ENCODE peak calls at places on chromosomes 12 and 14, in nine cellular contexts. One of them, this sample, is unnamed. For H3K4me1, the result is how much of the 10 kb centered on the place peaks cover.

GRCh38 chr12:65828711-65829339 is 4.5 kb downstream of the HMGA2 start:
- DNase-seq in Karpas-422: no peak
- DNase-seq in HAP-1: no peak
- DNase-seq in aorta: no peak
- DNase-seq in Peyer's patch: no peak
- DNase-seq in IMR-90: no peak
- DNase-seq in mammary epithelial cell: no peak
- DNase-seq in tibial artery: no peak
- DNase-seq in HCT116: no peak
- DNase-seq in this sample: no peak

GRCh38 chr14:69259531-69260245 is at the start of gene GALNT16:
- DNase-seq in Karpas-422: no peak
- DNase-seq in HAP-1: peak
- DNase-seq in aorta: peak
- DNase-seq in Peyer's patch: no peak
- DNase-seq in IMR-90: peak
- DNase-seq in mammary epithelial cell: no peak
- DNase-seq in tibial artery: no peak
- DNase-seq in HCT116: no peak
- DNase-seq in this sample: no peak

GRCh38 chr12:117025481-117026151 is 73.6 kb downstream of the TESC start:
- DNase-seq in Karpas-422: peak
- DNase-seq in HAP-1: peak
- DNase-seq in aorta: peak
- DNase-seq in Peyer's patch: peak
- DNase-seq in IMR-90: peak
- DNase-seq in mammary epithelial cell: peak
- DNase-seq in tibial artery: peak
- DNase-seq in HCT116: peak
- DNase-seq in this sample: peak

GRCh38 chr14:70064111-70064885 is 124.5 kb downstream of the SLC8A3 start:
- DNase-seq in Karpas-422: no peak
- DNase-seq in HAP-1: no peak
- DNase-seq in aorta: no peak
- DNase-seq in Peyer's patch: no peak
- DNase-seq in IMR-90: peak
- DNase-seq in mammary epithelial cell: no peak
- DNase-seq in tibial artery: no peak
- DNase-seq in HCT116: no peak
- DNase-seq in this sample: no peak

GRCh38 chr14:100308112-100308792 is 2.0 kb upstream of the SLC25A29 start:
- DNase-seq in Karpas-422: no peak
- DNase-seq in HAP-1: no peak
- DNase-seq in aorta: no peak
- DNase-seq in Peyer's patch: no peak
- DNase-seq in IMR-90: no peak
- DNase-seq in mammary epithelial cell: no peak
- DNase-seq in tibial artery: no peak
- DNase-seq in HCT116: no peak
- DNase-seq in this sample: no peak

GRCh38 chr14:101400815-101401214 is 160.5 kb upstream of the DIO3 start:
- DNase-seq in Karpas-422: no peak
- DNase-seq in HAP-1: no peak
- DNase-seq in aorta: no peak
- DNase-seq in Peyer's patch: no peak
- DNase-seq in IMR-90: peak
- DNase-seq in mammary epithelial cell: no peak
- DNase-seq in tibial artery: no peak
- DNase-seq in HCT116: no peak
- DNase-seq in this sample: no peak

GRCh38 chr12:109127533-109128242 is 11.3 kb downstream of the ACACB start:
- DNase-seq in Karpas-422: no peak
- DNase-seq in HAP-1: no peak
- DNase-seq in aorta: no peak
- DNase-seq in Peyer's patch: no peak
- DNase-seq in IMR-90: no peak
- DNase-seq in mammary epithelial cell: no peak
- DNase-seq in tibial artery: no peak
- DNase-seq in HCT116: no peak
- DNase-seq in this sample: no peak

GRCh38 chr14:42192659-42193425 is 586.2 kb downstream of the LRFN5 start:
- DNase-seq in Karpas-422: no peak
- DNase-seq in HAP-1: no peak
- DNase-seq in aorta: no peak
- DNase-seq in Peyer's patch: no peak
- DNase-seq in IMR-90: peak
- DNase-seq in mammary epithelial cell: peak
- DNase-seq in tibial artery: no peak
- DNase-seq in HCT116: peak
- DNase-seq in this sample: no peak

GRCh38 chr12:71014180-71014785 is 93.7 kb upstream of the PTPRR start:
- DNase-seq in Karpas-422: peak
- DNase-seq in HAP-1: no peak
- DNase-seq in aorta: no peak
- DNase-seq in Peyer's patch: no peak
- DNase-seq in IMR-90: peak
- DNase-seq in mammary epithelial cell: peak
- DNase-seq in tibial artery: no peak
- DNase-seq in HCT116: peak
- DNase-seq in this sample: no peak

GRCh38 chr14:67440513-67440912 is 28.5 kb upstream of the PLEK2 start:
- DNase-seq in Karpas-422: no peak
- DNase-seq in HAP-1: no peak
- DNase-seq in aorta: peak
- DNase-seq in Peyer's patch: no peak
- DNase-seq in IMR-90: no peak
- DNase-seq in mammary epithelial cell: no peak
- DNase-seq in tibial artery: no peak
- DNase-seq in HCT116: no peak
- DNase-seq in this sample: no peak

GRCh38 chr12:20099395-20099976 is 268.9 kb upstream of the PDE3A start:
- DNase-seq in Karpas-422: no peak
- DNase-seq in HAP-1: no peak
- DNase-seq in aorta: no peak
- DNase-seq in Peyer's patch: no peak
- DNase-seq in IMR-90: no peak
- DNase-seq in mammary epithelial cell: no peak
- DNase-seq in tibial artery: no peak
- DNase-seq in HCT116: no peak
- DNase-seq in this sample: no peak

GRCh38 chr12:79988368-79988767 is 53.5 kb upstream of the PPP1R12A start:
- DNase-seq in Karpas-422: no peak
- DNase-seq in HAP-1: no peak
- DNase-seq in aorta: no peak
- DNase-seq in Peyer's patch: no peak
- DNase-seq in IMR-90: peak
- DNase-seq in mammary epithelial cell: no peak
- DNase-seq in tibial artery: no peak
- DNase-seq in HCT116: no peak
- DNase-seq in this sample: no peak

GRCh38 chr14:52906141-52906601 is 44.7 kb downstream of the FERMT2 start:
- DNase-seq in Karpas-422: no peak
- DNase-seq in HAP-1: no peak
- DNase-seq in aorta: no peak
- DNase-seq in Peyer's patch: no peak
- DNase-seq in IMR-90: peak
- DNase-seq in mammary epithelial cell: peak
- DNase-seq in tibial artery: no peak
- DNase-seq in HCT116: peak
- DNase-seq in this sample: no peak

GRCh38 chr12:53299101-53299453 is 418 bp upstream of the MYG1 start:
- DNase-seq in Karpas-422: peak
- DNase-seq in HAP-1: no peak
- DNase-seq in aorta: no peak
- DNase-seq in Peyer's patch: no peak
- DNase-seq in IMR-90: peak
- DNase-seq in mammary epithelial cell: peak
- DNase-seq in tibial artery: no peak
- DNase-seq in HCT116: peak
- DNase-seq in this sample: no peak

GRCh38 chr14:92651793-92652382 is 96.5 kb downstream of the LGMN start:
- DNase-seq in Karpas-422: no peak
- DNase-seq in HAP-1: no peak
- DNase-seq in aorta: peak
- DNase-seq in Peyer's patch: peak
- DNase-seq in IMR-90: no peak
- DNase-seq in mammary epithelial cell: no peak
- DNase-seq in tibial artery: peak
- DNase-seq in HCT116: no peak
- DNase-seq in this sample: no peak

GRCh38 chr14:89314274-89314673 is 102.8 kb downstream of the FOXN3 start:
- DNase-seq in Karpas-422: no peak
- DNase-seq in HAP-1: no peak
- DNase-seq in aorta: no peak
- DNase-seq in Peyer's patch: no peak
- DNase-seq in IMR-90: no peak
- DNase-seq in mammary epithelial cell: no peak
- DNase-seq in tibial artery: no peak
- DNase-seq in HCT116: no peak
- DNase-seq in this sample: no peak

GRCh38 chr14:57066463-57066862 is 202.2 kb downstream of the EXOC5 start:
- DNase-seq in Karpas-422: no peak
- DNase-seq in HAP-1: no peak
- DNase-seq in aorta: no peak
- DNase-seq in Peyer's patch: no peak
- DNase-seq in IMR-90: no peak
- DNase-seq in mammary epithelial cell: no peak
- DNase-seq in tibial artery: no peak
- DNase-seq in HCT116: no peak
- DNase-seq in this sample: no peak

GRCh38 chr12:59689776-59690175 is 93.9 kb downstream of the SLC16A7 start:
- DNase-seq in Karpas-422: no peak
- DNase-seq in HAP-1: no peak
- DNase-seq in aorta: no peak
- DNase-seq in Peyer's patch: no peak
- DNase-seq in IMR-90: peak
- DNase-seq in mammary epithelial cell: no peak
- DNase-seq in tibial artery: no peak
- DNase-seq in HCT116: no peak
- DNase-seq in this sample: no peak

GRCh38 chr12:90831712-90832111 is 123.3 kb downstream of the CCER1 start:
- DNase-seq in Karpas-422: no peak
- DNase-seq in HAP-1: no peak
- DNase-seq in aorta: no peak
- DNase-seq in Peyer's patch: no peak
- DNase-seq in IMR-90: no peak
- DNase-seq in mammary epithelial cell: no peak
- DNase-seq in tibial artery: no peak
- DNase-seq in HCT116: no peak
- DNase-seq in this sample: no peak

GRCh38 chr12:94649349-94650142 is 811 bp downstream of the TMCC3 start:
- DNase-seq in Karpas-422: no peak
- DNase-seq in HAP-1: peak
- DNase-seq in aorta: peak
- DNase-seq in Peyer's patch: no peak
- DNase-seq in IMR-90: peak
- DNase-seq in mammary epithelial cell: peak
- DNase-seq in tibial artery: peak
- DNase-seq in HCT116: no peak
- DNase-seq in this sample: no peak

GRCh38 chr14:24372701-24373416 is 4.9 kb downstream of the NFATC4 start:
- DNase-seq in Karpas-422: no peak
- DNase-seq in HAP-1: peak
- DNase-seq in aorta: no peak
- DNase-seq in Peyer's patch: no peak
- DNase-seq in IMR-90: no peak
- DNase-seq in mammary epithelial cell: no peak
- DNase-seq in tibial artery: no peak
- DNase-seq in HCT116: no peak
- DNase-seq in this sample: no peak

GRCh38 chr14:75521415-75522199 is 662 bp upstream of the BATF start:
- DNase-seq in Karpas-422: no peak
- DNase-seq in HAP-1: no peak
- DNase-seq in aorta: no peak
- DNase-seq in Peyer's patch: no peak
- DNase-seq in IMR-90: no peak
- DNase-seq in mammary epithelial cell: no peak
- DNase-seq in tibial artery: no peak
- DNase-seq in HCT116: no peak
- DNase-seq in this sample: no peak

GRCh38 chr12:45234134-45234865 is 18.4 kb downstream of the ANO6 start:
- DNase-seq in Karpas-422: no peak
- DNase-seq in HAP-1: peak
- DNase-seq in aorta: no peak
- DNase-seq in Peyer's patch: no peak
- DNase-seq in IMR-90: peak
- DNase-seq in mammary epithelial cell: peak
- DNase-seq in tibial artery: peak
- DNase-seq in HCT116: peak
- DNase-seq in this sample: no peak

GRCh38 chr12:55933158-55933798 is 2.3 kb downstream of the DGKA start:
- DNase-seq in Karpas-422: no peak
- DNase-seq in HAP-1: no peak
- DNase-seq in aorta: no peak
- DNase-seq in Peyer's patch: no peak
- DNase-seq in IMR-90: no peak
- DNase-seq in mammary epithelial cell: peak
- DNase-seq in tibial artery: no peak
- DNase-seq in HCT116: peak
- DNase-seq in this sample: no peak
- H3K4me1 ChIP-seq in Karpas-422: under half
- H3K4me1 ChIP-seq in HAP-1: under half
- H3K4me1 ChIP-seq in aorta: under half
- H3K4me1 ChIP-seq in Peyer's patch: under half
- H3K4me1 ChIP-seq in IMR-90: under half
- H3K4me1 ChIP-seq in mammary epithelial cell: half or more
- H3K4me1 ChIP-seq in tibial artery: under half
- H3K4me1 ChIP-seq in HCT116: half or more
- H3K4me1 ChIP-seq in this sample: under half

GRCh38 chr12:26037615-26038180 is 79.2 kb downstream of the RASSF8 start:
- DNase-seq in Karpas-422: no peak
- DNase-seq in HAP-1: no peak
- DNase-seq in aorta: no peak
- DNase-seq in Peyer's patch: no peak
- DNase-seq in IMR-90: no peak
- DNase-seq in mammary epithelial cell: no peak
- DNase-seq in tibial artery: no peak
- DNase-seq in HCT116: no peak
- DNase-seq in this sample: no peak
- H3K4me1 ChIP-seq in Karpas-422: under half
- H3K4me1 ChIP-seq in HAP-1: under half
- H3K4me1 ChIP-seq in aorta: under half
- H3K4me1 ChIP-seq in Peyer's patch: under half
- H3K4me1 ChIP-seq in IMR-90: under half
- H3K4me1 ChIP-seq in mammary epithelial cell: under half
- H3K4me1 ChIP-seq in tibial artery: under half
- H3K4me1 ChIP-seq in HCT116: under half
- H3K4me1 ChIP-seq in this sample: under half

GRCh38 chr12:99985631-99986030 is 895 bp upstream of the ANKS1B start:
- DNase-seq in Karpas-422: no peak
- DNase-seq in HAP-1: no peak
- DNase-seq in aorta: no peak
- DNase-seq in Peyer's patch: no peak
- DNase-seq in IMR-90: no peak
- DNase-seq in mammary epithelial cell: no peak
- DNase-seq in tibial artery: no peak
- DNase-seq in HCT116: no peak
- DNase-seq in this sample: no peak
- H3K4me1 ChIP-seq in Karpas-422: under half
- H3K4me1 ChIP-seq in HAP-1: under half
- H3K4me1 ChIP-seq in aorta: under half
- H3K4me1 ChIP-seq in Peyer's patch: under half
- H3K4me1 ChIP-seq in IMR-90: under half
- H3K4me1 ChIP-seq in mammary epithelial cell: under half
- H3K4me1 ChIP-seq in tibial artery: under half
- H3K4me1 ChIP-seq in HCT116: under half
- H3K4me1 ChIP-seq in this sample: under half

GRCh38 chr12:131829351-131829794 is 1.2 kb downstream of the MMP17 start:
- DNase-seq in Karpas-422: no peak
- DNase-seq in HAP-1: no peak
- DNase-seq in aorta: peak
- DNase-seq in Peyer's patch: no peak
- DNase-seq in IMR-90: no peak
- DNase-seq in mammary epithelial cell: peak
- DNase-seq in tibial artery: no peak
- DNase-seq in HCT116: no peak
- DNase-seq in this sample: no peak
- H3K4me1 ChIP-seq in Karpas-422: under half
- H3K4me1 ChIP-seq in HAP-1: under half
- H3K4me1 ChIP-seq in aorta: under half
- H3K4me1 ChIP-seq in Peyer's patch: under half
- H3K4me1 ChIP-seq in IMR-90: under half
- H3K4me1 ChIP-seq in mammary epithelial cell: under half
- H3K4me1 ChIP-seq in tibial artery: under half
- H3K4me1 ChIP-seq in HCT116: under half
- H3K4me1 ChIP-seq in this sample: under half

This sample was measured in iPS DF 6.9.